ENCODE peak calls at places on chromosomes 12 and 14, in six cellular contexts. S, M, P, F, J and B are unnamed samples.

GRCh38 chr12:121826318-121826954 is 22.6 kb downstream of the SETD1B start:
- DNase-seq in S (no peak), M (no peak), P (no peak), F (no peak), J (no peak), B (no peak)

GRCh38 chr14:23106747-23107045 is 1.9 kb upstream of the CIROP start:
- DNase-seq in S (no peak), M (no peak), P (no peak), F (no peak), J (no peak), B (no peak)

GRCh38 chr14:32020882-32021281 is 56.2 kb upstream of the ARHGAP5 start:
- DNase-seq in S (no peak), M (peak; percentile 23), P (no peak), F (no peak), J (no peak), B (no peak)

GRCh38 chr12:6281081-6281809 is 29.2 kb upstream of the PLEKHG6 start:
- DNase-seq in S (no peak), M (no peak), P (no peak), F (no peak), J (no peak), B (no peak)

GRCh38 chr12:117486840-117487659 is 125.6 kb upstream of the NOS1 start:
- DNase-seq in S (no peak), M (peak; percentile 6), P (no peak), F (peak; percentile 68), J (no peak), B (no peak)

GRCh38 chr12:108826115-108826806 is 31.1 kb downstream of the SSH1 start:
- DNase-seq in S (peak; percentile 90), M (no peak), P (no peak), F (no peak), J (no peak), B (no peak)

GRCh38 chr14:96424104-96424989 is 32.4 kb downstream of the AK7 start:
- DNase-seq in S (peak; percentile 63), M (peak; percentile 75), P (peak; percentile 74), F (peak; percentile 42), J (no peak), B (no peak)

GRCh38 chr12:1906579-1906978 is 11.9 kb downstream of the CACNA2D4 start:
- DNase-seq in S (no peak), M (no peak), P (no peak), F (no peak), J (no peak), B (no peak)

GRCh38 chr12:109165599-109165998 is 49.2 kb downstream of the ACACB start:
- DNase-seq in S (no peak), M (peak; percentile 52), P (no peak), F (no peak), J (no peak), B (no peak)

GRCh38 chr14:20332386-20332945 is 613 bp downstream of the CCNB1IP1 start:
- DNase-seq in S (peak; percentile 12), M (peak; percentile 14), P (no peak), F (no peak), J (no peak), B (no peak)

GRCh38 chr12:93982847-93983315 is 165.5 kb upstream of the PLXNC1 start:
- DNase-seq in S (peak; percentile 68), M (peak; percentile 85), P (peak; percentile 56), F (no peak), J (no peak), B (no peak)

GRCh38 chr12:128797119-128798118 is 26.3 kb downstream of the SLC15A4 start:
- DNase-seq in S (peak; percentile 68), M (peak; percentile 30), P (no peak), F (no peak), J (no peak), B (no peak)